ENCODE peak calls at places on chromosomes 7 and 10, in six cellular contexts. One of them, this sample, is unnamed. For H3K4me1, the result is how much of the 10 kb centered on the place peaks cover.

GRCh38 chr10:121608669-121609190 is 10.5 kb upstream of the FGFR2 start:
- DNase-seq in suprapubic skin: no peak
- DNase-seq in Caco-2: peak
- DNase-seq in heart right ventricle: peak
- DNase-seq in heart left ventricle: no peak
- DNase-seq in mucosa of descending colon: peak
- DNase-seq in this sample: peak

GRCh38 chr7:27605689-27606269 is 56.9 kb downstream of the HIBADH start:
- DNase-seq in suprapubic skin: no peak
- DNase-seq in Caco-2: no peak
- DNase-seq in heart left ventricle: no peak
- DNase-seq in mucosa of descending colon: no peak
- DNase-seq in heart right ventricle: no peak
- DNase-seq in this sample: no peak

GRCh38 chr10:17586741-17587720 is 30.1 kb downstream of the HACD1 start:
- DNase-seq in suprapubic skin: no peak
- DNase-seq in Caco-2: no peak
- DNase-seq in heart right ventricle: no peak
- DNase-seq in heart left ventricle: no peak
- DNase-seq in mucosa of descending colon: no peak
- DNase-seq in this sample: no peak

GRCh38 chr7:74057987-74058386 is 25.6 kb upstream of the LIMK1 start:
- DNase-seq in heart left ventricle: no peak
- DNase-seq in mucosa of descending colon: no peak
- DNase-seq in suprapubic skin: no peak
- DNase-seq in heart right ventricle: no peak
- DNase-seq in Caco-2: no peak
- DNase-seq in this sample: no peak

GRCh38 chr7:35185908-35186731 is 67.8 kb downstream of the TBX20 start:
- DNase-seq in mucosa of descending colon: peak
- DNase-seq in heart left ventricle: peak
- DNase-seq in Caco-2: no peak
- DNase-seq in suprapubic skin: no peak
- DNase-seq in heart right ventricle: peak
- DNase-seq in this sample: no peak

GRCh38 chr10:34156781-34157425 is 658.2 kb downstream of the PARD3 start:
- DNase-seq in suprapubic skin: no peak
- DNase-seq in heart right ventricle: no peak
- DNase-seq in heart left ventricle: no peak
- DNase-seq in Caco-2: no peak
- DNase-seq in mucosa of descending colon: no peak
- DNase-seq in this sample: no peak

GRCh38 chr10:99331207-99331803 is 2.1 kb downstream of the CNNM1 start:
- DNase-seq in heart right ventricle: no peak
- DNase-seq in suprapubic skin: no peak
- DNase-seq in mucosa of descending colon: no peak
- DNase-seq in heart left ventricle: no peak
- DNase-seq in Caco-2: no peak
- DNase-seq in this sample: no peak

GRCh38 chr10:21263266-21263803 is 262.1 kb downstream of the SKIDA1 start:
- DNase-seq in heart left ventricle: no peak
- DNase-seq in mucosa of descending colon: no peak
- DNase-seq in heart right ventricle: no peak
- DNase-seq in Caco-2: peak
- DNase-seq in suprapubic skin: no peak
- DNase-seq in this sample: no peak

GRCh38 chr10:31004611-31005193 is 27.0 kb downstream of the ZNF438 start:
- DNase-seq in heart right ventricle: no peak
- DNase-seq in Caco-2: no peak
- DNase-seq in suprapubic skin: no peak
- DNase-seq in heart left ventricle: no peak
- DNase-seq in mucosa of descending colon: no peak
- DNase-seq in this sample: no peak

GRCh38 chr7:106177738-106178592 is 65.9 kb upstream of the SYPL1 start:
- DNase-seq in heart left ventricle: peak
- DNase-seq in heart right ventricle: peak
- DNase-seq in mucosa of descending colon: no peak
- DNase-seq in suprapubic skin: no peak
- DNase-seq in Caco-2: no peak
- DNase-seq in this sample: no peak

GRCh38 chr10:120112809-120113208 is 220.3 kb downstream of the SEC23IP start:
- DNase-seq in heart right ventricle: no peak
- DNase-seq in heart left ventricle: no peak
- DNase-seq in suprapubic skin: no peak
- DNase-seq in mucosa of descending colon: no peak
- DNase-seq in Caco-2: no peak
- DNase-seq in this sample: no peak

GRCh38 chr10:3654496-3654895 is 130.5 kb downstream of the KLF6 start:
- DNase-seq in heart left ventricle: no peak
- DNase-seq in heart right ventricle: no peak
- DNase-seq in suprapubic skin: no peak
- DNase-seq in mucosa of descending colon: no peak
- DNase-seq in Caco-2: no peak
- DNase-seq in this sample: no peak

GRCh38 chr7:34061175-34061574 is 155.8 kb downstream of the BMPER start:
- DNase-seq in suprapubic skin: no peak
- DNase-seq in Caco-2: no peak
- DNase-seq in heart right ventricle: no peak
- DNase-seq in heart left ventricle: no peak
- DNase-seq in mucosa of descending colon: no peak
- DNase-seq in this sample: no peak

GRCh38 chr7:20748853-20749252 is 37.8 kb downstream of the SP8 start:
- DNase-seq in heart left ventricle: no peak
- DNase-seq in Caco-2: no peak
- DNase-seq in suprapubic skin: no peak
- DNase-seq in heart right ventricle: no peak
- DNase-seq in mucosa of descending colon: no peak
- DNase-seq in this sample: no peak

GRCh38 chr10:81978238-81978637 is 103.2 kb downstream of the NRG3 start:
- DNase-seq in heart left ventricle: no peak
- DNase-seq in heart right ventricle: no peak
- DNase-seq in suprapubic skin: no peak
- DNase-seq in mucosa of descending colon: no peak
- DNase-seq in Caco-2: no peak
- DNase-seq in this sample: no peak

GRCh38 chr10:50623299-50624153 is at the start of gene SGMS1:
- DNase-seq in suprapubic skin: peak
- DNase-seq in Caco-2: peak
- DNase-seq in mucosa of descending colon: peak
- DNase-seq in heart left ventricle: peak
- DNase-seq in heart right ventricle: peak
- DNase-seq in this sample: peak

GRCh38 chr7:86964973-86965726 is 94.3 kb downstream of the ELAPOR2 start:
- DNase-seq in heart right ventricle: no peak
- DNase-seq in suprapubic skin: no peak
- DNase-seq in Caco-2: no peak
- DNase-seq in mucosa of descending colon: no peak
- DNase-seq in heart left ventricle: no peak
- DNase-seq in this sample: no peak

GRCh38 chr10:79239275-79239779 is 107.9 kb upstream of the PPIF start:
- DNase-seq in heart right ventricle: no peak
- DNase-seq in heart left ventricle: no peak
- DNase-seq in mucosa of descending colon: peak
- DNase-seq in Caco-2: no peak
- DNase-seq in suprapubic skin: no peak
- DNase-seq in this sample: peak

GRCh38 chr7:27684491-27684890 is 21.8 kb upstream of the HIBADH start:
- DNase-seq in Caco-2: no peak
- DNase-seq in mucosa of descending colon: no peak
- DNase-seq in heart right ventricle: no peak
- DNase-seq in suprapubic skin: no peak
- DNase-seq in heart left ventricle: no peak
- DNase-seq in this sample: no peak

GRCh38 chr7:83270407-83270806 is 107.7 kb upstream of the PCLO start:
- DNase-seq in mucosa of descending colon: no peak
- DNase-seq in heart left ventricle: no peak
- DNase-seq in Caco-2: no peak
- DNase-seq in heart right ventricle: no peak
- DNase-seq in suprapubic skin: no peak
- DNase-seq in this sample: no peak

GRCh38 chr7:138776156-138776833 is 21.5 kb upstream of the TMEM213 start:
- DNase-seq in heart left ventricle: no peak
- DNase-seq in suprapubic skin: peak
- DNase-seq in heart right ventricle: no peak
- DNase-seq in Caco-2: peak
- DNase-seq in mucosa of descending colon: no peak
- DNase-seq in this sample: no peak

GRCh38 chr7:155948845-155949244 is 136.6 kb upstream of the SHH start:
- DNase-seq in suprapubic skin: no peak
- DNase-seq in heart left ventricle: no peak
- DNase-seq in mucosa of descending colon: no peak
- DNase-seq in heart right ventricle: no peak
- DNase-seq in Caco-2: no peak
- DNase-seq in this sample: no peak

GRCh38 chr10:6494452-6494839 is 85.6 kb downstream of the PRKCQ start:
- DNase-seq in mucosa of descending colon: no peak
- DNase-seq in heart left ventricle: no peak
- DNase-seq in heart right ventricle: no peak
- DNase-seq in Caco-2: no peak
- DNase-seq in suprapubic skin: no peak
- DNase-seq in this sample: no peak

GRCh38 chr7:5596046-5596895 is 172.6 kb upstream of the TNRC18 start:
- DNase-seq in mucosa of descending colon: peak
- DNase-seq in heart left ventricle: peak
- DNase-seq in Caco-2: no peak
- DNase-seq in heart right ventricle: peak
- DNase-seq in suprapubic skin: peak
- DNase-seq in this sample: peak

GRCh38 chr10:61284222-61284890 is 168.8 kb downstream of the TMEM26 start:
- DNase-seq in suprapubic skin: no peak
- DNase-seq in heart left ventricle: peak
- DNase-seq in Caco-2: no peak
- DNase-seq in heart right ventricle: no peak
- DNase-seq in mucosa of descending colon: no peak
- DNase-seq in this sample: no peak

GRCh38 chr7:143372070-143372469 is 9.1 kb upstream of the ZYX start:
- DNase-seq in heart left ventricle: peak
- DNase-seq in Caco-2: peak
- DNase-seq in heart right ventricle: peak
- DNase-seq in mucosa of descending colon: peak
- DNase-seq in suprapubic skin: no peak
- DNase-seq in this sample: no peak

GRCh38 chr7:151315038-151315655 is 26.5 kb upstream of the NUB1 start:
- DNase-seq in suprapubic skin: peak
- DNase-seq in heart left ventricle: peak
- DNase-seq in Caco-2: peak
- DNase-seq in mucosa of descending colon: peak
- DNase-seq in heart right ventricle: no peak
- DNase-seq in this sample: no peak

GRCh38 chr10:59435707-59436106 is 73.4 kb upstream of the FAM13C start:
- DNase-seq in mucosa of descending colon: no peak
- DNase-seq in Caco-2: no peak
- DNase-seq in heart right ventricle: no peak
- DNase-seq in heart left ventricle: no peak
- DNase-seq in suprapubic skin: no peak
- DNase-seq in this sample: no peak

GRCh38 chr7:10034843-10035556 is 938.7 kb upstream of the PHF14 start:
- DNase-seq in heart left ventricle: no peak
- DNase-seq in mucosa of descending colon: no peak
- DNase-seq in Caco-2: no peak
- DNase-seq in heart right ventricle: no peak
- DNase-seq in suprapubic skin: no peak
- DNase-seq in this sample: no peak
- TF ChIP-seq CTCF in heart left ventricle: no peak
- TF ChIP-seq CTCF in mucosa of descending colon: no peak
- TF ChIP-seq CTCF in Caco-2: no peak
- TF ChIP-seq CTCF in heart right ventricle: no peak
- TF ChIP-seq CTCF in suprapubic skin: no peak
- TF ChIP-seq CTCF in this sample: no peak

GRCh38 chr10:43402880-43403452 is 6.0 kb downstream of the HNRNPF start:
- DNase-seq in mucosa of descending colon: peak
- DNase-seq in Caco-2: no peak
- DNase-seq in heart right ventricle: no peak
- DNase-seq in heart left ventricle: no peak
- DNase-seq in suprapubic skin: no peak
- DNase-seq in this sample: no peak

GRCh38 chr10:43402176-43402575 is 6.8 kb downstream of the HNRNPF start:
- DNase-seq in Caco-2: no peak
- DNase-seq in mucosa of descending colon: no peak
- DNase-seq in suprapubic skin: no peak
- DNase-seq in heart right ventricle: no peak
- DNase-seq in heart left ventricle: no peak
- DNase-seq in this sample: no peak

GRCh38 chr10:43403911-43404674 is 4.9 kb downstream of the HNRNPF start:
- DNase-seq in mucosa of descending colon: no peak
- DNase-seq in heart right ventricle: no peak
- DNase-seq in Caco-2: no peak
- DNase-seq in suprapubic skin: no peak
- DNase-seq in heart left ventricle: no peak
- DNase-seq in this sample: no peak

GRCh38 chr10:43407148-43407575 is 1.8 kb downstream of the HNRNPF start:
- DNase-seq in suprapubic skin: no peak
- DNase-seq in heart right ventricle: peak
- DNase-seq in heart left ventricle: peak
- DNase-seq in Caco-2: peak
- DNase-seq in mucosa of descending colon: peak
- DNase-seq in this sample: peak

DNA sequence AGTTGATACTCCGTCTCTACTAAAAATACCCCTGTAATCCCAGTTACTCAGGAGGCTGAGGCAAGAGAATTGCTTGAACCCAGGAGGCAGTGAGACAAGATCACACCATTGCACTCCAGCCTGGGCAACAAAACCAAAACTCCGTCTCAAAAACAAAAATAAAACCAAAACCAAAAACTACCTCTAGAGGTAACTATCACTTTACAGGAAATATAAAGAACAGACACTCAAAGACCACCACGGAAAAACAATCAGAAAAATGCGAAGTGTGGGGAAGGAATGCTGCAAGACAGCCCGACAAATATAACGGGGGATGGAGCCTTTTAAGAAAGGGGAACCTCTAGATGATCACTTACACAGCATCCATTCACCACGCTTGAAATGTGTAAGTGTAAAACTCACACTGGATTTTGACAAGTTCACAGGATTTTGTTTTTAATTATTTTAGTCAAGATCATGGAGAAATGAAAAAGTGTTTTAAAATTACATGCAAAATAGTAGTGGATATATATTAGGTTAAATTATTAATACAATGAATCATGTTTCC is 4.2 kb downstream of the HNRNPF start:
- DNase-seq in suprapubic skin: no peak
- DNase-seq in Caco-2: no peak
- DNase-seq in mucosa of descending colon: no peak
- DNase-seq in heart left ventricle: no peak
- DNase-seq in heart right ventricle: no peak
- DNase-seq in this sample: no peak
- H3K4me3 ChIP-seq in suprapubic skin: no peak
- H3K4me3 ChIP-seq in Caco-2: no peak
- H3K4me3 ChIP-seq in mucosa of descending colon: no peak
- H3K4me3 ChIP-seq in heart left ventricle: peak
- H3K4me3 ChIP-seq in heart right ventricle: no peak
- H3K4me3 ChIP-seq in this sample: peak

GRCh38 chr7:55178292-55178862 is 159.6 kb downstream of the EGFR start:
- DNase-seq in Caco-2: no peak
- DNase-seq in suprapubic skin: no peak
- DNase-seq in mucosa of descending colon: no peak
- DNase-seq in heart left ventricle: no peak
- DNase-seq in heart right ventricle: no peak
- DNase-seq in this sample: no peak
- H3K4me1 ChIP-seq in Caco-2: half or more
- H3K4me1 ChIP-seq in suprapubic skin: under half
- H3K4me1 ChIP-seq in mucosa of descending colon: under half
- H3K4me1 ChIP-seq in heart left ventricle: under half
- H3K4me1 ChIP-seq in heart right ventricle: under half
- H3K4me1 ChIP-seq in this sample: under half

GRCh38 chr10:130017010-130017630 is 53.0 kb upstream of the EBF3 start:
- DNase-seq in Caco-2: no peak
- DNase-seq in heart left ventricle: no peak
- DNase-seq in suprapubic skin: no peak
- DNase-seq in mucosa of descending colon: no peak
- DNase-seq in heart right ventricle: no peak
- DNase-seq in this sample: no peak
- TF ChIP-seq CTCF in Caco-2: no peak
- TF ChIP-seq CTCF in heart left ventricle: no peak
- TF ChIP-seq CTCF in suprapubic skin: no peak
- TF ChIP-seq CTCF in mucosa of descending colon: no peak
- TF ChIP-seq CTCF in heart right ventricle: no peak
- TF ChIP-seq CTCF in this sample: no peak

This sample was measured in upper lobe of right lung.